ENCODE peak calls at places on chromosomes 4 and X, in five cellular contexts. O is HAP-1; F is CD8-positive, alpha-beta memory T cell; S is dermis blood vessel endothelial cell; A is fibroblast of gingiva. K is an unnamed sample.

GRCh38 chr4:13248621-13249298 is 235.4 kb downstream of the RAB28 start:
- DNase-seq in O (peak), A (no peak), S (no peak), F (no peak), K (no peak)

GRCh38 chr4:159159611-159160010 is 56.7 kb downstream of the RAPGEF2 start:
- DNase-seq in F (no peak), S (peak), A (no peak), O (no peak), K (no peak)

GRCh38 chrX:136856527-136856926 is 24.0 kb downstream of the RBMX start:
- DNase-seq in O (no peak), S (no peak), A (no peak), F (no peak), K (no peak)

GRCh38 chr4:67366341-67366861 is 178.9 kb downstream of the CENPC start:
- DNase-seq in F (no peak), O (no peak), S (no peak), A (no peak), K (no peak)

GRCh38 chr4:26384380-26385057 is 63.7 kb downstream of the RBPJ start:
- DNase-seq in A (no peak), F (no peak), O (no peak), S (no peak), K (no peak)

GRCh38 chr4:56995525-56995924 is 16.8 kb downstream of the POLR2B start:
- DNase-seq in F (no peak), O (no peak), S (peak), A (peak), K (no peak)

GRCh38 chr4:162360369-162361149 is 196.8 kb upstream of the FSTL5 start:
- DNase-seq in O (no peak), S (no peak), F (no peak), A (no peak), K (no peak)

GRCh38 chrX:150848914-150849365 is 49.5 kb downstream of the CD99L2 start:
- DNase-seq in F (no peak), S (no peak), O (no peak), A (no peak), K (no peak)

GRCh38 chrX:37776283-37776986 is 3.4 kb upstream of the CYBB start:
- DNase-seq in F (no peak), A (no peak), O (no peak), S (no peak), K (no peak)

GRCh38 chrX:123884809-123885408 is 25.1 kb downstream of the XIAP start:
- DNase-seq in O (peak), F (no peak), A (peak), S (peak), K (no peak)